ENCODE peak calls at places on chromosomes 12 and 14, in four cellular contexts. One of them, this sample, is unnamed.

GRCh38 chr12:32217354-32218310 is 111.0 kb downstream of the BICD1 start:
- DNase-seq in NCI-H1105: no peak
- DNase-seq in stimulated activated CD4-positive, alpha-beta T cell treated with anti-CD3 and anti-CD28 coated beads, Interleukin-12 subunit alpha, Interleukin-12 subunit beta, amount 100 ng/mL, for 24 hours: no peak
- DNase-seq in neural crest cell: no peak
- DNase-seq in this sample: no peak

GRCh38 chr12:72010365-72010764 is 71.7 kb downstream of the TPH2 start:
- DNase-seq in NCI-H1105: no peak
- DNase-seq in stimulated activated CD4-positive, alpha-beta T cell treated with anti-CD3 and anti-CD28 coated beads, Interleukin-12 subunit alpha, Interleukin-12 subunit beta, amount 100 ng/mL, for 24 hours: no peak
- DNase-seq in neural crest cell: no peak
- DNase-seq in this sample: no peak

GRCh38 chr12:56781726-56782125 is 18.6 kb downstream of the HSD17B6 start:
- DNase-seq in NCI-H1105: no peak
- DNase-seq in stimulated activated CD4-positive, alpha-beta T cell treated with anti-CD3 and anti-CD28 coated beads, Interleukin-12 subunit alpha, Interleukin-12 subunit beta, amount 100 ng/mL, for 24 hours: no peak
- DNase-seq in neural crest cell: no peak
- DNase-seq in this sample: no peak

GRCh38 chr12:127060310-127060847 is 1206.6 kb upstream of the TMEM132C start:
- DNase-seq in NCI-H1105: no peak
- DNase-seq in stimulated activated CD4-positive, alpha-beta T cell treated with anti-CD3 and anti-CD28 coated beads, Interleukin-12 subunit alpha, Interleukin-12 subunit beta, amount 100 ng/mL, for 24 hours: no peak
- DNase-seq in neural crest cell: no peak
- DNase-seq in this sample: peak

GRCh38 chr14:23522643-23523198 is 28.8 kb downstream of the ZFHX2 start:
- DNase-seq in NCI-H1105: no peak
- DNase-seq in stimulated activated CD4-positive, alpha-beta T cell treated with anti-CD3 and anti-CD28 coated beads, Interleukin-12 subunit alpha, Interleukin-12 subunit beta, amount 100 ng/mL, for 24 hours: no peak
- DNase-seq in neural crest cell: no peak
- DNase-seq in this sample: no peak

GRCh38 chr12:89506050-89506449 is 18.5 kb downstream of the GALNT4 start:
- DNase-seq in NCI-H1105: no peak
- DNase-seq in stimulated activated CD4-positive, alpha-beta T cell treated with anti-CD3 and anti-CD28 coated beads, Interleukin-12 subunit alpha, Interleukin-12 subunit beta, amount 100 ng/mL, for 24 hours: no peak
- DNase-seq in neural crest cell: no peak
- DNase-seq in this sample: no peak

GRCh38 chr12:39329015-39329414 is 113.9 kb downstream of the KIF21A start:
- DNase-seq in NCI-H1105: no peak
- DNase-seq in stimulated activated CD4-positive, alpha-beta T cell treated with anti-CD3 and anti-CD28 coated beads, Interleukin-12 subunit alpha, Interleukin-12 subunit beta, amount 100 ng/mL, for 24 hours: no peak
- DNase-seq in neural crest cell: no peak
- DNase-seq in this sample: no peak

GRCh38 chr12:65747338-65747737 is 76.9 kb upstream of the HMGA2 start:
- DNase-seq in NCI-H1105: no peak
- DNase-seq in stimulated activated CD4-positive, alpha-beta T cell treated with anti-CD3 and anti-CD28 coated beads, Interleukin-12 subunit alpha, Interleukin-12 subunit beta, amount 100 ng/mL, for 24 hours: no peak
- DNase-seq in neural crest cell: no peak
- DNase-seq in this sample: no peak

GRCh38 chr12:100593490-100593889 is 20.0 kb downstream of the GAS2L3 start:
- DNase-seq in NCI-H1105: no peak
- DNase-seq in stimulated activated CD4-positive, alpha-beta T cell treated with anti-CD3 and anti-CD28 coated beads, Interleukin-12 subunit alpha, Interleukin-12 subunit beta, amount 100 ng/mL, for 24 hours: no peak
- DNase-seq in neural crest cell: no peak
- DNase-seq in this sample: no peak

GRCh38 chr12:92299744-92300143 is 154.1 kb upstream of the BTG1 start:
- DNase-seq in NCI-H1105: no peak
- DNase-seq in stimulated activated CD4-positive, alpha-beta T cell treated with anti-CD3 and anti-CD28 coated beads, Interleukin-12 subunit alpha, Interleukin-12 subunit beta, amount 100 ng/mL, for 24 hours: no peak
- DNase-seq in neural crest cell: no peak
- DNase-seq in this sample: no peak

GRCh38 chr14:94906577-94906976 is 136.7 kb upstream of the GSC start:
- DNase-seq in NCI-H1105: no peak
- DNase-seq in stimulated activated CD4-positive, alpha-beta T cell treated with anti-CD3 and anti-CD28 coated beads, Interleukin-12 subunit alpha, Interleukin-12 subunit beta, amount 100 ng/mL, for 24 hours: no peak
- DNase-seq in neural crest cell: no peak
- DNase-seq in this sample: no peak

GRCh38 chr12:15526033-15526432 is 203.7 kb downstream of the PTPRO start:
- DNase-seq in NCI-H1105: no peak
- DNase-seq in stimulated activated CD4-positive, alpha-beta T cell treated with anti-CD3 and anti-CD28 coated beads, Interleukin-12 subunit alpha, Interleukin-12 subunit beta, amount 100 ng/mL, for 24 hours: no peak
- DNase-seq in neural crest cell: no peak
- DNase-seq in this sample: no peak

GRCh38 chr12:51321882-51322281 is 2.1 kb downstream of the BIN2 start:
- DNase-seq in NCI-H1105: no peak
- DNase-seq in stimulated activated CD4-positive, alpha-beta T cell treated with anti-CD3 and anti-CD28 coated beads, Interleukin-12 subunit alpha, Interleukin-12 subunit beta, amount 100 ng/mL, for 24 hours: no peak
- DNase-seq in neural crest cell: no peak
- DNase-seq in this sample: no peak

GRCh38 chr12:24111591-24111990 is 162.1 kb upstream of the SOX5 start:
- DNase-seq in NCI-H1105: no peak
- DNase-seq in stimulated activated CD4-positive, alpha-beta T cell treated with anti-CD3 and anti-CD28 coated beads, Interleukin-12 subunit alpha, Interleukin-12 subunit beta, amount 100 ng/mL, for 24 hours: no peak
- DNase-seq in neural crest cell: no peak
- DNase-seq in this sample: no peak

GRCh38 chr12:122413516-122414404 is 8.7 kb downstream of the CLIP1 start:
- DNase-seq in NCI-H1105: no peak
- DNase-seq in stimulated activated CD4-positive, alpha-beta T cell treated with anti-CD3 and anti-CD28 coated beads, Interleukin-12 subunit alpha, Interleukin-12 subunit beta, amount 100 ng/mL, for 24 hours: no peak
- DNase-seq in neural crest cell: no peak
- DNase-seq in this sample: no peak

GRCh38 chr14:23521785-23522640 is 29.6 kb downstream of the ZFHX2 start:
- DNase-seq in NCI-H1105: no peak
- DNase-seq in stimulated activated CD4-positive, alpha-beta T cell treated with anti-CD3 and anti-CD28 coated beads, Interleukin-12 subunit alpha, Interleukin-12 subunit beta, amount 100 ng/mL, for 24 hours: no peak
- DNase-seq in neural crest cell: no peak
- DNase-seq in this sample: no peak

GRCh38 chr12:9925746-9926393 is 6.3 kb downstream of the CLEC2A start:
- DNase-seq in NCI-H1105: peak
- DNase-seq in stimulated activated CD4-positive, alpha-beta T cell treated with anti-CD3 and anti-CD28 coated beads, Interleukin-12 subunit alpha, Interleukin-12 subunit beta, amount 100 ng/mL, for 24 hours: peak
- DNase-seq in neural crest cell: no peak
- DNase-seq in this sample: no peak

GRCh38 chr12:45302621-45303020 is 86.7 kb downstream of the ANO6 start:
- DNase-seq in NCI-H1105: no peak
- DNase-seq in stimulated activated CD4-positive, alpha-beta T cell treated with anti-CD3 and anti-CD28 coated beads, Interleukin-12 subunit alpha, Interleukin-12 subunit beta, amount 100 ng/mL, for 24 hours: no peak
- DNase-seq in neural crest cell: no peak
- DNase-seq in this sample: no peak

GRCh38 chr12:108152179-108152538 is 23.1 kb downstream of the WSCD2 start:
- DNase-seq in NCI-H1105: no peak
- DNase-seq in stimulated activated CD4-positive, alpha-beta T cell treated with anti-CD3 and anti-CD28 coated beads, Interleukin-12 subunit alpha, Interleukin-12 subunit beta, amount 100 ng/mL, for 24 hours: no peak
- DNase-seq in neural crest cell: no peak
- DNase-seq in this sample: no peak

GRCh38 chr12:48104531-48104930 is 1.3 kb downstream of the SENP1 start:
- DNase-seq in NCI-H1105: no peak
- DNase-seq in stimulated activated CD4-positive, alpha-beta T cell treated with anti-CD3 and anti-CD28 coated beads, Interleukin-12 subunit alpha, Interleukin-12 subunit beta, amount 100 ng/mL, for 24 hours: no peak
- DNase-seq in neural crest cell: no peak
- DNase-seq in this sample: no peak

This sample was measured in HuH-7.